ENCODE peak calls at places on chromosomes 6 and 20, in four cellular contexts. Q, O, N and L are unnamed samples.

GRCh38 chr6:149716584-149716983 is 1.3 kb downstream of the LATS1 start:
- DNase-seq in Q (no peak), O (peak), N (no peak), L (no peak)

GRCh38 chr6:169964440-169965212 is 213.2 kb downstream of the ERMARD start:
- DNase-seq in Q (no peak), O (no peak), N (no peak), L (no peak)

GRCh38 chr20:362271-363254 is 15.7 kb downstream of the NRSN2 start:
- DNase-seq in Q (peak), O (peak), N (no peak), L (peak)

GRCh38 chr6:4091926-4092325 is 13.0 kb upstream of the FAM217A start:
- DNase-seq in Q (no peak), O (no peak), N (no peak), L (no peak)

GRCh38 chr6:37137201-37137880 is 32.6 kb upstream of the PIM1 start:
- DNase-seq in Q (peak), O (peak), N (peak), L (peak)

GRCh38 chr6:149900620-149901443 is 2.9 kb upstream of the RAET1E start:
- DNase-seq in Q (no peak), O (peak), N (no peak), L (no peak)

GRCh38 chr6:51472745-51473483 is 614.5 kb downstream of the PKHD1 start:
- DNase-seq in Q (no peak), O (peak), N (no peak), L (no peak)

GRCh38 chr20:51385941-51386530 is 156.5 kb downstream of the NFATC2 start:
- DNase-seq in Q (peak), O (peak), N (no peak), L (no peak)

GRCh38 chr6:84762941-84763396 is 1.4 kb downstream of the TBX18 start:
- DNase-seq in Q (no peak), O (no peak), N (no peak), L (peak)

GRCh38 chr20:37327748-37328147 is 18.2 kb upstream of the SRC start:
- DNase-seq in Q (peak), O (no peak), N (no peak), L (peak)

GRCh38 chr20:52242237-52243230 is 51.0 kb upstream of the ZFP64 start:
- DNase-seq in Q (peak), O (no peak), N (no peak), L (no peak)